ENCODE peak calls at places on chromosomes 3 and 15, in four cellular contexts. H, K, P and L are unnamed samples. For H3K36me3, the result is how much of the 10 kb centered on the place peaks cover.

GRCh38 chr3:192906940-192907339 is 10.7 kb downstream of the MB21D2 start:
- DNase-seq in H (no peak), K (no peak), P (no peak), L (no peak)

GRCh38 chr15:92079047-92079446 is 225.5 kb downstream of the SLCO3A1 start:
- DNase-seq in H (no peak), K (peak), P (peak), L (no peak)

GRCh38 chr3:194320100-194320499 is 31.0 kb downstream of the CPN2 start:
- DNase-seq in H (no peak), K (no peak), P (no peak), L (no peak)

GRCh38 chr15:92394327-92395175 is 870 bp downstream of the ST8SIA2 start:
- DNase-seq in H (no peak), K (peak), P (no peak), L (no peak)

GRCh38 chr3:54321515-54321914 is 199.2 kb downstream of the CACNA2D3 start:
- DNase-seq in H (no peak), K (peak), P (no peak), L (no peak)

GRCh38 chr15:53787349-53787748 is 27.9 kb upstream of the WDR72 start:
- DNase-seq in H (no peak), K (no peak), P (no peak), L (no peak)

GRCh38 chr3:151931171-151931570 is 57.7 kb downstream of the SUCNR1 start:
- DNase-seq in H (no peak), K (no peak), P (peak), L (no peak)

GRCh38 chr15:57437564-57437963 is 61.3 kb downstream of the CGNL1 start:
- DNase-seq in H (no peak), K (no peak), P (no peak), L (no peak)

GRCh38 chr3:149934524-149934923 is 36.2 kb downstream of the PFN2 start:
- DNase-seq in H (peak), K (no peak), P (peak), L (no peak)

GRCh38 chr15:101617390-101617965 is 34.7 kb downstream of the TM2D3 start:
- DNase-seq in H (no peak), K (no peak), P (no peak), L (no peak)

GRCh38 chr3:19931767-19932188 is 2.2 kb downstream of the EFHB start:
- DNase-seq in H (no peak), K (no peak), P (no peak), L (no peak)

GRCh38 chr3:187954486-187955075 is 199.4 kb upstream of the LPP start:
- DNase-seq in H (no peak), K (no peak), P (no peak), L (no peak)

GRCh38 chr3:64361962-64362735 is 136.9 kb upstream of the PRICKLE2 start:
- DNase-seq in H (no peak), K (no peak), P (no peak), L (no peak)

GRCh38 chr15:48389701-48390143 is 58.5 kb downstream of the DUT start:
- DNase-seq in H (no peak), K (no peak), P (peak), L (no peak)

GRCh38 chr3:59482001-59482400 is 432.2 kb upstream of the CFAP20DC start:
- DNase-seq in H (no peak), K (no peak), P (no peak), L (no peak)

GRCh38 chr3:191303596-191303995 is 25.6 kb upstream of the CCDC50 start:
- DNase-seq in H (no peak), K (no peak), P (no peak), L (no peak)

GRCh38 chr3:126051741-126052140 is 32.2 kb downstream of the SLC41A3 start:
- DNase-seq in H (peak), K (no peak), P (no peak), L (no peak)

GRCh38 chr15:31403606-31404005 is 77.0 kb downstream of the KLF13 start:
- DNase-seq in H (no peak), K (no peak), P (no peak), L (no peak)

GRCh38 chr3:189099505-189100290 is 72.1 kb upstream of the TPRG1 start:
- DNase-seq in H (no peak), K (no peak), P (no peak), L (no peak)

GRCh38 chr3:53842436-53843194 is 3.6 kb downstream of the CHDH start:
- DNase-seq in H (peak), K (peak), P (no peak), L (no peak)

GRCh38 chr3:149971403-149972075 is 844 bp upstream of the PFN2 start:
- DNase-seq in H (peak), K (peak), P (peak), L (no peak)

GRCh38 chr3:106261915-106262683 is 393.3 kb upstream of the CBLB start:
- DNase-seq in H (no peak), K (no peak), P (peak), L (no peak)

GRCh38 chr3:37628711-37629301 is 232.9 kb upstream of the CTDSPL start:
- DNase-seq in H (no peak), K (no peak), P (peak), L (no peak)

GRCh38 chr15:90412356-90413194 is 24.5 kb downstream of the IQGAP1 start:
- DNase-seq in H (peak), K (peak), P (peak), L (peak)

GRCh38 chr15:48766196-48766595 is 44.7 kb downstream of the CEP152 start:
- DNase-seq in H (no peak), K (no peak), P (no peak), L (no peak)

GRCh38 chr15:34582461-34583357 is 742 bp downstream of the GOLGA8B start:
- DNase-seq in H (no peak), K (peak), P (peak), L (no peak)

GRCh38 chr3:55608266-55608937 is 121.3 kb upstream of the WNT5A start:
- DNase-seq in H (no peak), K (no peak), P (no peak), L (no peak)

GRCh38 chr15:28994142-28994829 is 108.5 kb downstream of the APBA2 start:
- DNase-seq in H (no peak), K (no peak), P (no peak), L (no peak)

GRCh38 chr3:14719006-14719405 is 44.1 kb downstream of the C3orf20 start:
- DNase-seq in H (no peak), K (no peak), P (no peak), L (no peak)

GRCh38 chr3:196335004-196335403 is 3.2 kb downstream of the TM4SF19 start:
- DNase-seq in H (no peak), K (no peak), P (no peak), L (no peak)

GRCh38 chr3:72633534-72633933 is 214.7 kb downstream of the SHQ1 start:
- DNase-seq in H (no peak), K (no peak), P (no peak), L (no peak)

GRCh38 chr3:72633101-72633500 is 215.1 kb downstream of the SHQ1 start:
- DNase-seq in H (no peak), K (no peak), P (no peak), L (no peak)

GRCh38 chr3:72634128-72634527 is 214.1 kb downstream of the SHQ1 start:
- DNase-seq in H (no peak), K (no peak), P (no peak), L (no peak)

GRCh38 chr3:72630614-72631344 is 217.5 kb downstream of the SHQ1 start:
- DNase-seq in H (no peak), K (no peak), P (peak), L (no peak)

DNA sequence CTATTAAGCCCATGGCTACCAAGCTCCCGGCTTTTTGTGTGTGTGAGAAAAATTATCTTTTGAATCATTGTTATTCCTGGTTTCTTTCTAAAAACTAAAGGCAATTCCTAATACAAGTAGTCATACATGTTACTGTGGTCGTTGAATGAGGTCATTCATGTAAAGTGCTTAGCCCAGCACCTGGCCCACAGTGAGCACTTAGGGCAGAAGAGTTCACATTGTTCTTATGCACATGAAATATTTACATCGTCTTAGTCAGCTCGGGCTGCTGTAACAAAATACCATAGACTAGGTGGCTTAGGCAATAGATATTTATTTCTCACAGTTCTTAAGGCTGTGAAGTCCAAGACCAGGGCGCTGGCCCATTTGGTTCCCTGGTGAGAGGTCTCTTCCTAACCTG is 216.1 kb downstream of the SHQ1 start:
- DNase-seq in H (no peak), K (no peak), P (no peak), L (no peak)
- H3K36me3 ChIP-seq in H (under half), K (under half), P (under half), L (under half)

DNA sequence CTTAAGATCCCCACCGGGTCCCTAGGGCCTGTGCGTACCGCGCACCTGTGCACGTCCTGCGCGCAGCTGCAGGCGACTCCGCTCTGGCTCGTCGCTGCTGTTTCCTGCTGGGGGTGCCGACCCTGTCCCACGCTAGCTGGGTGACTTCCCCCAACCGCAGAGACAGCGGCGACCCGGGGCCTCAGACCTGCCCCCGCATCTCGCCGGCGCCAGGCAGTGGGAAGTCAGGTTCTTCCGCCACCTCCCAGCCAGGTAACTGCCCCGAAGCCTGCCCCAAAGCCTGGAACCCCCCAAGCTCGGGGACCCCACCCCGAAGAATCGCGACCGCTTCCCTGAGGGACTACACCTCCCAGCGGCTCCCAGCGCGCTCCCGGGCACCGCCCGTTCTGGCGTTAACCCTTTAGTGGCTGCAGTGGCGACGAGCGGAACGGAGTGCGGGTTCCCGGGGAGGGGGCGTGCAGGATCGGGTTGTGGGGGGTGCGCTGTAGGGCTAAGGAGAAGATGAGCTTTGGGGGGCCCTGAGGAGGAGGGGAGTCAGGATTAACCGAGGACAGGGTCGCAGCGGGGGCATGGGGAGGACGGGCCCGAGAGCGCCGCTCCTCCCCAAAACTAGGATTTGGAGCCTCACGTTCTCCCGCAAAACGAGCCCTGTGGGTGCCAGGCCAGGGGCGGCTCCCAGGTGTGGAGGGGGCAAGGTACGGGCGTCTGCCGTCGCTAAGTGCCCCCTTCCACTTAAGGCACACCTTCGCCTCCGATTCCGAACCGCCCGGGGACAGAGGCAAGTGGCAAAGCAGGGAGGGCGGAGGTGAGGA is 589 bp downstream of the NEIL1 start:
- DNase-seq in H (peak), K (peak), P (peak), L (no peak)
- H3K36me3 ChIP-seq in H (under half), K (under half), P (under half), L (under half)

DNA sequence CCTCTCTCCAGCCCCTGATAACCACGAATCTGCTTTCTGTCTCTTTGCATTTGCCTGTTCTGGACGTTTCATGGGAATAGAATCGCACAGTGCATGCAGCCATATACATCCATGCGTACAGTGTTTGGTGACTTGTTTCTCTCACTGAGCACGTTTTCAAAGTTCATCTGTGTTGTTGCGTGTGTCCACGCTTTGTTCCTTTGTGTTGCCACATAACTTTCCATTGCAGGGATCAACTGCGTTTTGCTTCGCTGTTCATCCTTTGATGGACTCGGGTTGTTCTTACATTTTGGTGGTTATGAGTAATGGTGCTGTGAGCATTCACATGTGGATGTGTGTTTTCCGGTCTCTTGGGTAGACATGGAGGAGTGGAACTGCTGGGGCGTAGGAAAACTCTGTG is 56.4 kb upstream of the TAMM41 start:
- DNase-seq in H (no peak), K (no peak), P (no peak), L (no peak)
- H3K36me3 ChIP-seq in H (under half), K (under half), P (under half), L (under half)

GRCh38 chr15:99692825-99693224 is 40.4 kb downstream of the LYSMD4 start:
- DNase-seq in H (no peak), K (no peak), P (no peak), L (no peak)
- H3K36me3 ChIP-seq in H (under half), K (under half), P (half or more), L (under half)